ENCODE peak calls at places on chromosomes 3 and 15, in eight cellular contexts. C is astrocyte of the spinal cord, I is bronchial epithelial cell, R is epithelial cell of esophagus, L is uterus, V is choroid plexus epithelial cell, F is retinal pigment epithelial cell, M is sigmoid colon. U is an unnamed sample.

GRCh38 chr3:115399751-115400150 is 223.6 kb upstream of the GAP43 start:
- DNase-seq in C (no peak), I (no peak), R (no peak), L (no peak), V (no peak), F (no peak), M (no peak), U (no peak)

GRCh38 chr3:112746675-112747276 is 99.9 kb downstream of the CD200R1L start:
- DNase-seq in C (no peak), I (peak; percentile 64), R (peak; percentile 72), L (peak; percentile 61), V (peak; percentile 79), F (no peak), M (no peak), U (peak; percentile 44)

GRCh38 chr3:57791245-57791644 is 35.1 kb downstream of the SLMAP start:
- DNase-seq in C (no peak), I (no peak), R (no peak), L (no peak), V (peak; percentile 14), F (no peak), M (no peak), U (no peak)

GRCh38 chr15:22918056-22918455 is 62.1 kb downstream of the CYFIP1 start:
- DNase-seq in C (peak; percentile 34), I (peak; percentile 64), R (peak; percentile 71), L (no peak), V (peak; percentile 32), F (no peak), M (no peak), U (peak; percentile 12)

GRCh38 chr3:52739725-52740124 is 31.0 kb downstream of the NEK4 start:
- DNase-seq in C (no peak), I (no peak), R (no peak), L (no peak), V (no peak), F (no peak), M (no peak), U (no peak)

GRCh38 chr15:41499109-41499851 is 5.6 kb downstream of the ITPKA start:
- DNase-seq in C (no peak), I (no peak), R (no peak), L (no peak), V (no peak), F (no peak), M (no peak), U (no peak)

GRCh38 chr3:16386536-16386935 is 121.5 kb downstream of the OXNAD1 start:
- DNase-seq in C (no peak), I (peak; percentile 80), R (peak; percentile 70), L (no peak), V (no peak), F (no peak), M (no peak), U (no peak)

GRCh38 chr3:147388395-147389264 is 17.7 kb downstream of the ZIC4 start:
- DNase-seq in C (peak; percentile 57), I (no peak), R (no peak), L (no peak), V (no peak), F (no peak), M (no peak), U (no peak)

GRCh38 chr15:81040757-81041156 is 40.0 kb downstream of the TLNRD1 start:
- DNase-seq in C (no peak), I (no peak), R (no peak), L (no peak), V (no peak), F (no peak), M (no peak), U (no peak)

GRCh38 chr15:59616390-59616789 is 4.8 kb downstream of the GCNT3 start:
- DNase-seq in C (no peak), I (peak; percentile 25), R (peak; percentile 28), L (no peak), V (no peak), F (no peak), M (no peak), U (no peak)

GRCh38 chr3:184259878-184260570 is 1.3 kb downstream of the CAMK2N2 start:
- DNase-seq in C (no peak), I (no peak), R (peak; percentile 41), L (no peak), V (peak; percentile 38), F (no peak), M (no peak), U (no peak)

GRCh38 chr3:25021816-25022215 is 406.2 kb upstream of the RARB start:
- DNase-seq in C (peak; percentile 63), I (peak; percentile 49), R (peak; percentile 48), L (no peak), V (peak; percentile 89), F (no peak), M (no peak), U (peak; percentile 48)

GRCh38 chr3:195897853-195898415 is 10.4 kb downstream of the TNK2 start:
- DNase-seq in C (no peak), I (peak; percentile 39), R (peak; percentile 55), L (no peak), V (no peak), F (no peak), M (peak; percentile 60), U (no peak)

GRCh38 chr3:71926242-71926560 is 141.3 kb upstream of the PROK2 start:
- DNase-seq in C (peak; percentile 8), I (peak; percentile 71), R (peak; percentile 75), L (peak; percentile 19), V (peak; percentile 47), F (no peak), M (no peak), U (peak; percentile 4)

GRCh38 chr3:23999012-23999641 is 54.0 kb downstream of the NR1D2 start:
- DNase-seq in C (peak; percentile 65), I (peak; percentile 43), R (peak; percentile 50), L (peak; percentile 84), V (peak; percentile 71), F (no peak), M (peak; percentile 80), U (peak; percentile 88)

GRCh38 chr15:69032006-69032405 is 17.5 kb downstream of the NOX5 start:
- DNase-seq in C (no peak), I (no peak), R (peak; percentile 32), L (no peak), V (no peak), F (no peak), M (no peak), U (no peak)
- H3K4me3 ChIP-seq in C (peak overlapping the region; percentile 31), I (peak overlapping the region; percentile 5), R (no peak overlapping the region), L (no peak overlapping the region), V (peak overlapping the region; percentile 45), F (peak overlapping the region; percentile 45), M (peak overlapping the region; percentile 22), U (peak overlapping the region; percentile 49)

GRCh38 chr3:105933871-105934270 is 65.1 kb upstream of the CBLB start:
- DNase-seq in C (no peak), I (no peak), R (no peak), L (no peak), V (peak; percentile 87), F (no peak), M (no peak), U (no peak)

GRCh38 chr3:105927720-105928119 is 58.9 kb upstream of the CBLB start:
- DNase-seq in C (no peak), I (no peak), R (no peak), L (no peak), V (no peak), F (no peak), M (no peak), U (no peak)

DNA sequence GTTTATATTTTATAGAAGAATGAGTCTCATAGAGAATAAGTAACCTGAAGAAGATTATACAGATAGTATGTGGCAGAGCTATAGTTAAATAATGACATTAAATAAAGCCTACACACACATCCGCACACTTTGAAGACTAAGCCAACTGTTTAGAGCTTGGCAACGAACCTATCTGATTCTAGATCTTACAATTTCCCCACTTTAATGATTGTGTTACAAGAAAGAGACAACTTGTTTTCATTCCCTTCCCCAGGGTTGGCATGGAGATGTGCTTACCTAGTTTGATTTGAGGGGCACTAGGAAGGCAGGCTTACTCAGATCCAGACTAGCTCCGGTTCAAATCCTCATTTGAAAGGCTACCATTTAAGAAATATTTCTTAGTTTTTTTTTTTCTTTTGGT is 61.9 kb upstream of the CBLB start:
- DNase-seq in C (no peak), I (no peak), R (no peak), L (no peak), V (no peak), F (no peak), M (no peak), U (no peak)
- TF ChIP-seq CTCF in C (no peak), I (no peak), R (no peak), L (no peak), V (no peak), F (no peak), M (no peak), U (no peak)

DNA sequence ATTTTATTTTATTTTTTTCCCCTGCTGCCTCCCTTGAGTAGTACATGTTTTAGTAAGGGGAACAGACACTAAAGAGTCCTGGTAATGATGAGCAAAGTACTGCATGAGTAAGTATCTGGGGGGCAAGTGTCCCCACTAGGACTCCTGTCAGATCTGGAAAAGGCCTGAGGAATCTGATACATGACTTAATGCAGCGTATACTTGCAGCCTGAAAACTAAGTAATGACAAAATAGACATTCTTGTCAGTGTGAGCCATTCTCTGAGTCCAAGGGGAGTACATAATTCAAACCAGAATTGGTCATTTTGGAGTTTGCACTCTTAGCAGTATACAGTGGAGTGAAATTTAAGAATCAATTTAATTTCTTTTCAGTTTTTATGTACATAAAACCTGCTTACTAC is 27.5 kb downstream of the NXPE3 start:
- DNase-seq in C (no peak), I (no peak), R (no peak), L (no peak), V (no peak), F (no peak), M (no peak), U (peak; percentile 11)
- H3K4me3 ChIP-seq in C (no peak overlapping the region), I (no peak overlapping the region), R (no peak overlapping the region), L (no peak overlapping the region), V (no peak overlapping the region), F (no peak overlapping the region), M (no peak overlapping the region), U (no peak overlapping the region)

GRCh38 chr3:181936774-181937173 is 225.0 kb downstream of the SOX2 start:
- DNase-seq in C (no peak), I (no peak), R (no peak), L (no peak), V (no peak), F (no peak), M (no peak), U (no peak)

GRCh38 chr3:181932039-181932438 is 220.3 kb downstream of the SOX2 start:
- DNase-seq in C (no peak), I (no peak), R (no peak), L (no peak), V (no peak), F (no peak), M (no peak), U (no peak)

GRCh38 chr3:181933052-181933618 is 221.4 kb downstream of the SOX2 start:
- DNase-seq in C (no peak), I (no peak), R (no peak), L (no peak), V (no peak), F (no peak), M (no peak), U (no peak)

GRCh38 chr3:181940703-181941102 is 229.0 kb downstream of the SOX2 start:
- DNase-seq in C (no peak), I (no peak), R (no peak), L (no peak), V (no peak), F (no peak), M (no peak), U (no peak)

DNA sequence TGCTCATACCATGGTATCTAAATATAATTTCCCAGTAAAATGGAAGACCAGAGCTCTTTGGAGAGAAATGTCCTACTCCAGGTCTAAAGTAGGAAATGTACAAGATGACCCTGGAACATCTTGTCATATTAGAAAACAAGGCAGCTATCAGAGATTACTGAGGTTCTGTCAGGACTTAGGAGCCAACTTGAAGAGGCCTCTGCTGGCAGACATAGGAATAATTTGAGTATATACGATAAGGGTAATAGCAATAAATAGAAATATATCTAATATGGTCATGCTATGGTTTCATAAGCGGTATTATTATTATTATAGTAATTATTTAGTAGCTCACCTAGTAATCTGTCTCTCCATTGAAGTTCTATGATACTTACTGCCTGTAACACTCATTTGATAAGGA is 224.2 kb downstream of the SOX2 start:
- DNase-seq in C (no peak), I (peak; percentile 20), R (no peak), L (no peak), V (no peak), F (no peak), M (no peak), U (no peak)
- TF ChIP-seq CTCF in C (no peak), I (no peak), R (peak; percentile 36), L (no peak), V (no peak), F (no peak), M (no peak), U (no peak)